ENCODE peak calls at places on chromosomes 2 and 18, in four cellular contexts. F is mammary epithelial cell, K is H9, H is pancreas. Z is an unnamed sample. For H3K9me3, the result is how much of the 10 kb centered on the place peaks cover.

GRCh38 chr2:235283246-235283645 is 210.6 kb upstream of the AGAP1 start:
- DNase-seq in H (no peak), F (no peak), K (no peak), Z (no peak)

GRCh38 chr2:54638774-54639187 is 84.7 kb upstream of the EML6 start:
- DNase-seq in K (no peak), F (no peak), H (no peak), Z (no peak)

GRCh38 chr2:167719410-167719809 is 528.0 kb downstream of the STK39 start:
- DNase-seq in K (no peak), H (no peak), F (no peak), Z (no peak)

GRCh38 chr2:232537079-232537478 is 2.4 kb upstream of the CHRNG start:
- DNase-seq in F (no peak), K (peak), H (no peak), Z (no peak)

GRCh38 chr2:63283273-63283672 is 232.6 kb downstream of the OTX1 start:
- DNase-seq in H (no peak), F (no peak), K (no peak), Z (no peak)

GRCh38 chr18:59597049-59597448 is 100.2 kb downstream of the CCBE1 start:
- DNase-seq in H (no peak), F (no peak), K (no peak), Z (no peak)

GRCh38 chr2:188327518-188328205 is 36.0 kb downstream of the GULP1 start:
- DNase-seq in H (no peak), K (no peak), F (no peak), Z (no peak)

GRCh38 chr18:61085751-61086150 is 247.5 kb upstream of the CDH20 start:
- DNase-seq in H (no peak), F (no peak), K (no peak), Z (no peak)

GRCh38 chr18:58239879-58240278 is 195.9 kb downstream of the NEDD4L start:
- DNase-seq in H (no peak), K (no peak), F (peak), Z (peak)

GRCh38 chr18:72456802-72457201 is 87.3 kb downstream of the CBLN2 start:
- DNase-seq in K (no peak), F (no peak), H (no peak), Z (peak)

GRCh38 chr2:240595381-240596079 is 9.0 kb downstream of the CAPN10 start:
- DNase-seq in H (peak), F (no peak), K (peak), Z (no peak)

GRCh38 chr2:70111752-70112591 is 24.7 kb downstream of the PCBP1 start:
- DNase-seq in K (no peak), F (no peak), H (no peak), Z (no peak)

GRCh38 chr2:218832081-218832480 is 478 bp upstream of the PRKAG3 start:
- DNase-seq in F (no peak), H (no peak), K (no peak), Z (no peak)

GRCh38 chr2:74865770-74866674 is 32.1 kb downstream of the HK2 start:
- DNase-seq in F (no peak), H (no peak), K (no peak), Z (no peak)

GRCh38 chr2:197168705-197169104 is 141.9 kb downstream of the ANKRD44 start:
- DNase-seq in H (peak), K (peak), F (no peak), Z (peak)

GRCh38 chr18:2112435-2113045 is 458.8 kb downstream of the METTL4 start:
- DNase-seq in H (no peak), F (peak), K (no peak), Z (no peak)

GRCh38 chr2:11023326-11024009 is 111.7 kb downstream of the KCNF1 start:
- DNase-seq in F (no peak), H (peak), K (no peak), Z (no peak)

GRCh38 chr18:70337139-70337972 is 48.5 kb downstream of the SOCS6 start:
- DNase-seq in F (peak), H (no peak), K (peak), Z (peak)

GRCh38 chr2:101736861-101737291 is 39.4 kb downstream of the MAP4K4 start:
- DNase-seq in F (peak), K (no peak), H (no peak), Z (peak)

GRCh38 chr2:165069131-165069530 is 113.8 kb upstream of the SLC38A11 start:
- DNase-seq in H (no peak), F (no peak), K (no peak), Z (no peak)

GRCh38 chr2:18552351-18553077 is 7.9 kb downstream of the RDH14 start:
- DNase-seq in F (no peak), H (no peak), K (no peak), Z (peak)

GRCh38 chr18:79001001-79001400 is 21.4 kb downstream of the SALL3 start:
- DNase-seq in H (no peak), F (no peak), K (no peak), Z (no peak)

GRCh38 chr2:157810037-157810436 is 66.1 kb downstream of the ACVR1 start:
- DNase-seq in K (no peak), H (no peak), F (no peak), Z (no peak)

GRCh38 chr2:146602856-146603255 is 1242.0 kb upstream of the ACVR2A start:
- DNase-seq in F (no peak), K (no peak), H (no peak), Z (no peak)

GRCh38 chr18:55001625-55002024 is 42.4 kb upstream of the CCDC68 start:
- DNase-seq in F (no peak), H (no peak), K (no peak), Z (peak)

GRCh38 chr2:80515961-80516360 is 211.4 kb upstream of the LRRTM1 start:
- DNase-seq in H (no peak), F (no peak), K (no peak), Z (no peak)

GRCh38 chr18:46711444-46711863 is 45.4 kb downstream of the ST8SIA5 start:
- DNase-seq in K (no peak), H (no peak), F (no peak), Z (no peak)

GRCh38 chr2:160324161-160324768 is 124.2 kb upstream of the ITGB6 start:
- DNase-seq in H (peak), F (peak), K (no peak), Z (peak)

GRCh38 chr18:23958036-23958435 is 56.5 kb upstream of the TTC39C start:
- DNase-seq in H (peak), K (no peak), F (no peak), Z (no peak)

GRCh38 chr2:25339791-25340339 is 1.9 kb downstream of the DNMT3A start:
- DNase-seq in F (no peak), H (peak), K (peak), Z (no peak)

GRCh38 chr18:58578835-58579560 is 49.9 kb downstream of the ALPK2 start:
- DNase-seq in F (peak), K (no peak), H (no peak), Z (no peak)

GRCh38 chr18:75211002-75211621 is 515 bp downstream of the TSHZ1 start:
- DNase-seq in F (peak), K (no peak), H (peak), Z (peak)

GRCh38 chr2:219460424-219460926 is 25.8 kb downstream of the SPEG start:
- DNase-seq in H (no peak), K (peak), F (peak), Z (no peak)

GRCh38 chr2:45342-46130 is 769 bp downstream of the FAM110C start:
- DNase-seq in K (peak), H (peak), F (peak), Z (no peak)

GRCh38 chr2:20604401-20604911 is 46.4 kb downstream of the HS1BP3 start:
- DNase-seq in F (no peak), H (no peak), K (no peak), Z (no peak)

GRCh38 chr18:46250084-46250811 is 146.1 kb downstream of the HAUS1 start:
- DNase-seq in H (no peak), F (peak), K (no peak), Z (peak)

GRCh38 chr2:205259131-205259530 is 423.2 kb upstream of the NRP2 start:
- DNase-seq in H (no peak), K (no peak), F (no peak), Z (no peak)

GRCh38 chr2:134739879-134740301 is 21.1 kb upstream of the TMEM163 start:
- DNase-seq in K (no peak), H (no peak), F (peak), Z (no peak)

GRCh38 chr2:79993144-79993543 is 311.4 kb downstream of the LRRTM1 start:
- DNase-seq in H (no peak), F (no peak), K (no peak), Z (no peak)

GRCh38 chr18:68355637-68356036 is 359.3 kb downstream of the TMX3 start:
- DNase-seq in F (no peak), K (no peak), H (no peak), Z (no peak)
- H3K9me3 ChIP-seq in F (under half), K (under half), H (under half), Z (under half)

GRCh38 chr2:98669675-98670074 is 61.3 kb downstream of the MGAT4A start:
- DNase-seq in K (no peak), F (no peak), H (peak), Z (peak)
- H3K9me3 ChIP-seq in K (under half), F (under half), H (under half), Z (under half)

DNA sequence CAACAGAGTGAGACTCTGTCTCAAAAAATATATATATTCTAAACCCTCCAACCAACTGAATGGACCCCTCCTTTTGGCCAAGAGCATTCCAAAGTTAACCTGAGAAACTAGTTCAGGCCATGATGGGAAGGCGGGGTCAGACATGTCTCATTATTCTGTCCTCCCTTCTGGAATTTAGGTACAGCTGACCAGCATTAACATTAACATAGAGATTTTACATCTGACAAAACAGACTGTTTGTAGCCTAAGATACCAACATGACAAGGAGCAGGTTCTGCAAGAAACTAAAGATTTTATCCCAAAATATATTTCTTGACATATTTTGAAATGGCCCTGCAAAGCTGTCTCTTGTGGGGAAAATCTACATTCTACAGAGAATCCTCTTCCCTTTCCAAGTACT is 6.8 kb upstream of the PDK1 start:
- DNase-seq in H (no peak), K (no peak), F (no peak), Z (no peak)
- H3K9me3 ChIP-seq in H (under half), K (under half), F (under half), Z (under half)

GRCh38 chr2:38438536-38439225 is 61.6 kb upstream of the ATL2 start:
- DNase-seq in K (no peak), H (no peak), F (peak), Z (no peak)

GRCh38 chr2:38439807-38440300 is 62.8 kb upstream of the ATL2 start:
- DNase-seq in K (no peak), F (peak), H (no peak), Z (no peak)

GRCh38 chr2:38440655-38441054 is 63.6 kb upstream of the ATL2 start:
- DNase-seq in F (no peak), H (no peak), K (no peak), Z (no peak)

GRCh38 chr2:38438133-38438532 is 61.1 kb upstream of the ATL2 start:
- DNase-seq in H (no peak), K (no peak), F (peak), Z (no peak)

GRCh38 chr2:38439226-38439612 is 62.1 kb upstream of the ATL2 start:
- DNase-seq in H (no peak), F (peak), K (no peak), Z (no peak)
- H3K9me3 ChIP-seq in H (under half), F (under half), K (under half), Z (under half)

GRCh38 chr2:38825956-38826355 is 47.9 kb downstream of the GEMIN6 start:
- DNase-seq in K (no peak), H (no peak), F (no peak), Z (no peak)
- H3K9me3 ChIP-seq in K (under half), H (under half), F (under half), Z (under half)

DNA sequence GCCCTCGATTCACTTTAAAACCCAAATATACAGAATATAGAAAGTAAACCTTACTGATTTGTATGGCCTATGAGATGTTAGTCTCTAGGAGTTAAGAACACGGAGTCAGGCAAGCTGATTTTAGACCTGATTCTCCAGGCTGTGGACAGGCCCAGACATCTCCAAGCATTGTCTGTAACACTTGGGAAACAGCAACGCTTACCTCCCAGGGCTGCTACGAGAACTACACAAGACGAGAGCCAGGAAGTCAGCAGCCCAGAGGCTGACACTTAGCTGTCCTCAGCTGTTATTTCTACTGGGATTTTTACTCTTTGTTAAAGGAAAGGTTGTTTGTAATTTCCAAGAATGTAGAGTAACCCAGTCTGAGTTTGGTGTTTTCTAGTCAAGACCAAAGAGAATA is 123.5 kb downstream of the LAMA1 start:
- DNase-seq in H (no peak), F (peak), K (no peak), Z (no peak)
- H3K9me3 ChIP-seq in H (under half), F (under half), K (under half), Z (under half)

GRCh38 chr18:6341709-6342108 is 73.0 kb downstream of the L3MBTL4 start:
- DNase-seq in F (no peak), K (no peak), H (no peak), Z (no peak)

GRCh38 chr18:6342990-6343389 is 71.7 kb downstream of the L3MBTL4 start:
- DNase-seq in H (no peak), K (no peak), F (no peak), Z (no peak)

GRCh38 chr18:6336239-6336638 is 78.5 kb downstream of the L3MBTL4 start:
- DNase-seq in F (no peak), H (no peak), K (no peak), Z (no peak)

GRCh38 chr18:6341303-6341702 is 73.4 kb downstream of the L3MBTL4 start:
- DNase-seq in H (no peak), K (no peak), F (no peak), Z (no peak)
- H3K9me3 ChIP-seq in H (under half), K (under half), F (under half), Z (under half)